ENCODE peak calls at places on chromosomes 12 and 14, in six cellular contexts. V is left lung, T is neuronal stem cell, A is NT2/D1, U is upper lobe of right lung, S is GM23338. X is an unnamed sample.

GRCh38 chr14:89351364-89351957 is 65.6 kb downstream of the FOXN3 start:
- DNase-seq in V (no peak), T (no peak), A (peak; percentile 49), U (peak; percentile 77), S (peak; percentile 87), X (no peak)

GRCh38 chr12:106329231-106329985 is 26.9 kb downstream of the TCP11L2 start:
- DNase-seq in V (no peak), T (no peak), A (no peak), U (no peak), S (no peak), X (no peak)

GRCh38 chr12:70598467-70599194 is 38.6 kb downstream of the PTPRB start:
- DNase-seq in V (no peak), T (no peak), A (no peak), U (no peak), S (no peak), X (no peak)

GRCh38 chr12:89856431-89856830 is 147.8 kb upstream of the ATP2B1 start:
- DNase-seq in V (no peak), T (no peak), A (no peak), U (no peak), S (no peak), X (no peak)

GRCh38 chr12:95151406-95151805 is 65.9 kb downstream of the FGD6 start:
- DNase-seq in V (no peak), T (no peak), A (no peak), U (no peak), S (no peak), X (no peak)

GRCh38 chr12:112368856-112369255 is 13.4 kb downstream of the HECTD4 start:
- DNase-seq in V (no peak), T (no peak), A (no peak), U (no peak), S (no peak), X (no peak)

GRCh38 chr12:131028587-131029338 is 75.1 kb downstream of the ADGRD1 start:
- DNase-seq in V (peak; percentile 79), T (no peak), A (no peak), U (peak; percentile 80), S (no peak), X (no peak)

GRCh38 chr14:77478029-77478428 is 20.1 kb downstream of the AHSA1 start:
- DNase-seq in V (peak; percentile 39), T (no peak), A (no peak), U (peak; percentile 48), S (no peak), X (no peak)

GRCh38 chr12:57173089-57173488 is 25.7 kb upstream of the LRP1-AS start:
- DNase-seq in V (no peak), T (no peak), A (peak; percentile 33), U (no peak), S (peak; percentile 84), X (peak; percentile 94)

GRCh38 chr12:34339922-34340321 is 317.6 kb downstream of the ALG10 start:
- DNase-seq in V (no peak), T (no peak), A (no peak), U (no peak), S (no peak), X (peak; percentile 24)
- H3K27me3 ChIP-seq in V (no peaks in the 10 kb centered on the region), T (no peaks in the 10 kb centered on the region), A (peaks cover 100% of the 10 kb centered on the region), U (peaks cover 4% of the 10 kb centered on the region), S (no peaks in the 10 kb centered on the region), X (peaks cover 3% of the 10 kb centered on the region)

GRCh38 chr14:105120056-105120455 is 48.5 kb downstream of the JAG2 start:
- DNase-seq in V (no peak), T (no peak), A (no peak), U (no peak), S (no peak), X (no peak)
- H3K27me3 ChIP-seq in V (no peaks in the 10 kb centered on the region), T (no peaks in the 10 kb centered on the region), A (no peaks in the 10 kb centered on the region), U (no peaks in the 10 kb centered on the region), S (no peaks in the 10 kb centered on the region), X (no peaks in the 10 kb centered on the region)

DNA sequence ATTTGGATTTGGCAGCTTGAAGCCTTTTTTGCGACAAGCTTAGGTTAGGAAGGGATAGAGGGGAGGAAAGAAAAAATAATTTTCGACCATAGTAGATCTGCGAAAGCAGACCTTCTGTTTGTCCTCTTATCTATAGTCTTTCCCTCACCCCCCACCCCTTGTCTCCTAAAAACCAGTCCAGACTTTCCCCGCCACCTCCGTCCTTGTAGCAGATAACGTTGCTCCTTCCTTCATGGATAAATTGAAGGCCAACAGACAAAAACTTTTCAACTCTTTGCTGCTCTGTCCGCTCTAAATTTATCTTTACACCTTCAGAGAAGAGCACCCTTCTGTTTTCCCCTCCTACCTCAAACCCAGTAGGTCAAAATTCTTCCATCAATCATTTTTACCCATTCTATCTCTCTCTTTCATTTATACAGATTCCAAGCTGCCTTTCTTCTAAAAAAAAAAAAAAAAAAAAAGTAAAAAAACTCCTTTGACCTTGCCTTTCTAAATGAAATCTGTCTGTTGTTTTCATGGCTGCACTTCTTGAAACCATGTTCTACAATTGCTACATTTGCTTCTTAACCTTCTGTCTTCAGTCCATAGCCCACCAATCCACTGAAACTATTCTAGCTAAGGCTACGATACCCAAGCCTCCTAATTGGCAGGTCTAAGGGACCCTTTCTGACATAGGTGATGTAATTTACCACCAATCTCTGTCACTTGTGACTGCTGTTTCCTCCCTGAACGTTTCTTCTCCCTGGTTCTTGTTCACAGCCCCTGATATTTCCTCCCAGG is 11.1 kb upstream of the NEMF start:
- DNase-seq in V (no peak), T (no peak), A (no peak), U (no peak), S (peak; percentile 33), X (no peak)
- H3K27me3 ChIP-seq in V (no peaks in the 10 kb centered on the region), T (no peaks in the 10 kb centered on the region), A (peaks cover 3% of the 10 kb centered on the region), U (no peaks in the 10 kb centered on the region), S (no peaks in the 10 kb centered on the region), X (no peaks in the 10 kb centered on the region)

DNA sequence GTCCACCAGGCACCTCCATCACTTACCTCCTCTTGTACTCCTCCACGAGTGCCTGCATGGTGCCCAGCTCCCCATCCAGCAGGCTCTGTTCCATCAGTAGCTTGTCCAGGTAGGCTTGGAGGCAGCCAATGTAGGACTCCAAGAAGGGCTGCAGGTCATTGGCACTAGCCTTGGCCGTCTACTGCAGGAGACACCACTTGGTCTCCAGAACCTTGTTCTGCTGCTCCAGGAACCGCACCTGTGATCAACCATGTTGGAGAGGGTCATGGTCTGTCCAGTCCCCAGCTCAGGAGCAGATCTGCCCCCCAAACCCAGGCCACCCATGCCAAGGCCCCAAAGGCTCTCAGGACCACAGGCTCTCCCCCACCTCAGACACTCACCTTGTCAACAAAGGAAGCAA is 23.9 kb downstream of the KRT76 start:
- DNase-seq in V (no peak), T (no peak), A (no peak), U (no peak), S (no peak), X (no peak)
- H3K27me3 ChIP-seq in V (no peaks in the 10 kb centered on the region), T (no peaks in the 10 kb centered on the region), A (peaks cover 53% of the 10 kb centered on the region), U (peaks cover 10% of the 10 kb centered on the region), S (no peaks in the 10 kb centered on the region), X (peaks cover 3% of the 10 kb centered on the region)

X was measured in H7.